ENCODE peak calls at places on chromosomes 7 and 10, in four cellular contexts. B, K, S and J are unnamed samples.

GRCh38 chr7:117014673-117015133 is 61.4 kb downstream of the ST7 start:
- DNase-seq in B (peak), S (no peak), K (no peak), J (no peak)

GRCh38 chr7:32890553-32891045 is 961 bp downstream of the KBTBD2 start:
- DNase-seq in K (peak), B (peak), S (no peak), J (no peak)

GRCh38 chr7:150854066-150855000 is 2.0 kb downstream of the AOC1 start:
- DNase-seq in K (no peak), B (no peak), S (no peak), J (no peak)

GRCh38 chr7:92754756-92755581 is 81.4 kb downstream of the CDK6 start:
- DNase-seq in B (no peak), K (no peak), S (no peak), J (no peak)

GRCh38 chr7:128773604-128774003 is 2.0 kb downstream of the OPN1SW start:
- DNase-seq in S (no peak), B (no peak), K (no peak), J (no peak)

GRCh38 chr10:6716521-6716920 is 136.4 kb upstream of the PRKCQ start:
- DNase-seq in S (no peak), B (peak), K (peak), J (no peak)

GRCh38 chr7:139602143-139602722 is 78.7 kb downstream of the CLEC2L start:
- DNase-seq in B (peak), K (peak), S (no peak), J (no peak)

GRCh38 chr10:26336979-26337378 is 101.2 kb upstream of the APBB1IP start:
- DNase-seq in S (no peak), K (no peak), B (no peak), J (no peak)

GRCh38 chr10:20276127-20276979 is 460.1 kb downstream of the PLXDC2 start:
- DNase-seq in B (peak), K (no peak), S (no peak), J (peak)

GRCh38 chr7:18770154-18770807 is 274.7 kb downstream of the HDAC9 start:
- DNase-seq in B (peak), K (peak), S (no peak), J (no peak)

GRCh38 chr10:100656479-100656878 is 88.9 kb upstream of the PAX2 start:
- DNase-seq in K (no peak), S (peak), B (peak), J (no peak)

GRCh38 chr7:110507832-110508231 is 583.1 kb upstream of the LRRN3 start:
- DNase-seq in B (no peak), S (no peak), K (no peak), J (no peak)

GRCh38 chr7:48139461-48139860 is 31.8 kb upstream of the ABCA13 start:
- DNase-seq in S (no peak), B (peak), K (no peak), J (no peak)

GRCh38 chr7:142873281-142873784 is 12.2 kb downstream of the TRPV6 start:
- DNase-seq in S (peak), K (no peak), B (no peak), J (no peak)

GRCh38 chr7:131190146-131190545 is 137.5 kb upstream of the MKLN1 start:
- DNase-seq in K (peak), S (no peak), B (no peak), J (no peak)

GRCh38 chr10:108465871-108466641 is 1301.5 kb upstream of the SORCS1 start:
- DNase-seq in S (peak), K (no peak), B (peak), J (peak)

GRCh38 chr10:22849077-22849810 is 78.6 kb upstream of the ARMC3 start:
- DNase-seq in K (peak), S (no peak), B (peak), J (peak)

GRCh38 chr10:58048936-58049335 is 218.8 kb downstream of the IPMK start:
- DNase-seq in B (peak), S (no peak), K (no peak), J (no peak)

GRCh38 chr10:114337510-114338462 is 66.5 kb downstream of the AFAP1L2 start:
- DNase-seq in K (no peak), B (no peak), S (no peak), J (peak)

GRCh38 chr7:30674876-30675275 is 7.4 kb downstream of the CRHR2 start:
- DNase-seq in K (no peak), S (no peak), B (no peak), J (no peak)

GRCh38 chr7:70694909-70695803 is 436.8 kb upstream of the GALNT17 start:
- DNase-seq in K (no peak), B (peak), S (peak), J (peak)

GRCh38 chr7:2014391-2015241 is 218.1 kb downstream of the MAD1L1 start:
- DNase-seq in K (no peak), S (no peak), B (peak), J (no peak)

GRCh38 chr10:60208676-60209269 is 180.9 kb downstream of the ANK3 start:
- DNase-seq in K (peak), S (no peak), B (peak), J (no peak)

GRCh38 chr7:43076189-43076605 is 36.2 kb upstream of the HECW1 start:
- DNase-seq in K (no peak), B (no peak), S (no peak), J (no peak)

GRCh38 chr7:519974-520458 is 370 bp upstream of the PDGFA start:
- DNase-seq in B (peak), S (peak), K (peak), J (peak)

GRCh38 chr7:4694653-4695335 is 12.7 kb downstream of the FOXK1 start:
- DNase-seq in K (peak), S (no peak), B (no peak), J (no peak)

GRCh38 chr10:45441791-45442190 is 67.8 kb downstream of the ALOX5 start:
- DNase-seq in B (no peak), K (no peak), S (no peak), J (no peak)

GRCh38 chr10:44761076-44761475 is 150.1 kb upstream of the TMEM72 start:
- DNase-seq in B (no peak), K (peak), S (no peak), J (no peak)

GRCh38 chr7:119959811-119960210 is 313.2 kb upstream of the KCND2 start:
- DNase-seq in B (peak), S (no peak), K (peak), J (no peak)

GRCh38 chr10:103040424-103040823 is 122.3 kb downstream of the CNNM2 start:
- DNase-seq in S (no peak), B (peak), K (peak), J (no peak)

GRCh38 chr10:69421611-69422308 is 5.0 kb upstream of the TACR2 start:
- DNase-seq in K (no peak), B (peak), S (no peak), J (no peak)

GRCh38 chr7:72362246-72362645 is 49.9 kb downstream of the CALN1 start:
- DNase-seq in S (no peak), B (no peak), K (no peak), J (no peak)

GRCh38 chr10:24408365-24408764 is 199.4 kb downstream of the KIAA1217 start:
- DNase-seq in K (no peak), B (no peak), S (no peak), J (no peak)

GRCh38 chr10:6136215-6137201 is 47.7 kb downstream of the RBM17 start:
- DNase-seq in K (peak), B (peak), S (no peak), J (no peak)

GRCh38 chr7:85851571-85852193 is 664.8 kb upstream of the SEMA3D start:
- DNase-seq in K (peak), S (no peak), B (peak), J (no peak)

GRCh38 chr10:44198780-44199097 is 186.2 kb downstream of the CXCL12 start:
- DNase-seq in S (no peak), K (no peak), B (no peak), J (no peak)

GRCh38 chr10:3538291-3538849 is 246.6 kb downstream of the KLF6 start:
- DNase-seq in B (peak), S (no peak), K (peak), J (no peak)

GRCh38 chr10:126012485-126012884 is 116.1 kb downstream of the FANK1 start:
- DNase-seq in K (no peak), B (peak), S (no peak), J (no peak)

GRCh38 chr7:45215611-45216062 is 58.0 kb downstream of the RAMP3 start:
- DNase-seq in K (no peak), B (no peak), S (no peak), J (no peak)

GRCh38 chr7:138000081-138000701 is 1.7 kb downstream of the CREB3L2 start:
- DNase-seq in B (peak), S (no peak), K (peak), J (peak)

DNA sequence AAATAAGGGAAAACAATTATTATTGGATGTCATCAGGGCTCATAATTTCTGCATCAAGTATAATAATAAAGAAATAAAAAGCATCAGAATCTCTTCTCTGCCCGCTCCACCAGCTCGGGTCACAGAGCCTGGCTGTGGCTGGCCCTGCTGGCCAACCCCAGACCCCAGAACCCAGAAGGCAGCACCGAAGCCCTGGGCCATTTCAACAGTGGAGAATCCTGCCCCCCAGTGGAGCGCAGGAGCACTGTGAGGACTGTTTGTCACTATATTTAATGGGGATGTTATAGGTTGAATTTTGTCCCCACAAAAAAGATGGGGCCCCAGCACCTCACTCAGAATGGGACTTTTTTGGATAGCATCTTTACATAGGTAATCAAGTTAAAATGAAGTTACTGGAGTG is 27.3 kb downstream of the DENND11 start:
- DNase-seq in B (peak), S (peak), K (no peak), J (peak)
- TF ChIP-seq CTCF in B (peak), S (peak), K (peak), J (peak)

DNA sequence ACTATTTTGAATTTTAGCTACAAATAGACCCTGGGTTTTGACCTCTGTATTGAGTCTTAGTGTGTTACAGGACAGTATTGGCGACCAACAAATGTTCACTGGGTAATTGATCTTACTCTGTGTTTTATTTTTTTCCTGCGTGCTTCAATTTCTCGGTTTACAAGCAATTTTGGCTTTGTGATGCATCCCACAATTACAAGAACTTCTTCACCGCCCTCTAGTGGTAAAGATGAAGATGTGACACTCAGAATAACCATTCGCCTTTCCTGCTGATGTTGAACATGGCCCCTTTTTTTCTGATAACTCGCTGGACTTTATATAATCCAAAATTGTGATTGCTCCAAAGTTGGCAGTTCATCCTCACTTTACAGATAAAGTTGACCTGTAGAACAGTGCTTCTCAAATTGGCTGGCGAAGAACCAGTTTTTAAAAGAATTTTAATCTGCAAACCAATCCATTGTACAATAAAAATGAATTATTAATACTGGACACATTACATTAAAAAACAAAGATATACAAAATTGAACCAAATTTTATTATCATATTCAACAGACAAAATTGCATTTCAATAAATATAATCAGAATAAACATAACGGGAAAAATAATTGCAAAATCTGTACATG is 20.2 kb upstream of the SMC3 start:
- DNase-seq in B (peak), S (no peak), K (peak), J (no peak)
- TF ChIP-seq CTCF in B (peak), S (peak), K (peak), J (peak)

GRCh38 chr7:12686894-12687212 is 580 bp upstream of the ARL4A start:
- DNase-seq in S (no peak), K (no peak), B (no peak), J (no peak)
- TF ChIP-seq CTCF in S (peak), K (peak), B (no peak), J (peak)

GRCh38 chr10:34613491-34613890 is 201.6 kb downstream of the PARD3 start:
- DNase-seq in K (no peak), B (no peak), S (no peak), J (no peak)

GRCh38 chr10:34618611-34619010 is 196.5 kb downstream of the PARD3 start:
- DNase-seq in K (no peak), B (no peak), S (no peak), J (no peak)

GRCh38 chr10:34612446-34612845 is 202.7 kb downstream of the PARD3 start:
- DNase-seq in B (peak), K (peak), S (no peak), J (no peak)

GRCh38 chr10:34612938-34613337 is 202.2 kb downstream of the PARD3 start:
- DNase-seq in K (no peak), B (no peak), S (no peak), J (no peak)

DNA sequence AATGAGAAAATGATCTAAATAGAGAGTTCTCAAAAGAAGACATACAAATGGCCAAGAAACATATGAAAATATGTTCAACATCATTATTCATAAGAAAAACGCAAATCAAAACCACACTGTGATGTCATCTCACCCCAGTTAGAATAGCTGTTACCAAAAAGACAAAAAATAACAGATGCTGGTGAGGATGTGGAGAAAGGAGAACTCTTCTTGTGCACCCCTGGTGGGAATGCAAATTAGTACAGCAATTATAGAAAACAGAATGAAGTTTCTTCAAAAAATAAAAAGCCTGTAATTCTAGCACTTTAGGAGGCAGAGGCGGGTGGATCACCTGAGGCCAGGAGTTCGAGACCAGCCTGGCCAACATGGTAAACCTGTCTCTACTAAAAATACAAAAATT is 199.3 kb downstream of the PARD3 start:
- DNase-seq in K (no peak), B (no peak), S (no peak), J (no peak)
- TF ChIP-seq CTCF in K (no peak), B (no peak), S (no peak), J (no peak)

GRCh38 chr10:12348870-12349627 is at the start of gene CAMK1D:
- DNase-seq in K (peak), B (peak), S (peak), J (peak)
- TF ChIP-seq CTCF in K (peak), B (peak), S (no peak), J (peak)

GRCh38 chr7:29217112-29217511 is 22.5 kb downstream of the CHN2 start:
- DNase-seq in K (no peak), S (no peak), B (no peak), J (no peak)

GRCh38 chr7:29208410-29209250 is 14.1 kb downstream of the CHN2 start:
- DNase-seq in K (no peak), B (no peak), S (no peak), J (no peak)

GRCh38 chr7:29214816-29215215 is 20.2 kb downstream of the CHN2 start:
- DNase-seq in S (no peak), K (no peak), B (no peak), J (no peak)

GRCh38 chr7:29209745-29210144 is 15.2 kb downstream of the CHN2 start:
- DNase-seq in K (no peak), S (no peak), B (no peak), J (no peak)

DNA sequence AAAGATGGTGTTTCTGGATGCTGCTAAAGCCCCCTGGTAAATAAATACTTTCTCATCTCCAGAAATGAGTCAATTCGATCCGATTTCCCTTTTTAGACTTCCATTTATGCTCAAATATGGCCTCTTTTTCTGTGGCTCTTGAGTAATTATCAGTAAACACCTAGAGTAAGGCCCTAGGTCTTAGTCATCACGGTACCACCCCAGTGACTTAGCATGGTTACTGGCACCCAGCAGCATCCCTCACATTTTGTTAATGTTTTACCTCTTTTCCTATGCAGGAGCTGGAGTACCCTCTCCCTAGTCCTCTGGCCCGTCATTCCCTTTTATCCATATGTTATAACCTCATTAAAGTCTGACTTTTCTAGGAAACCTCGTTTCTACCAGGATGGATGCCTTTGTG is 19.5 kb downstream of the CHN2 start:
- DNase-seq in B (no peak), S (no peak), K (no peak), J (no peak)
- TF ChIP-seq CTCF in B (no peak), S (no peak), K (no peak), J (no peak)

GRCh38 chr7:41715000-41715399 is 12.1 kb upstream of the INHBA start:
- DNase-seq in B (no peak), K (no peak), S (no peak), J (no peak)
- TF ChIP-seq CTCF in B (no peak), K (no peak), S (no peak), J (no peak)